ENCODE peak calls at places on chromosomes 6 and 20, in eight cellular contexts. L is CD4-positive, alpha-beta T cell; O is upper lobe of right lung; B is right lobe of liver; N is body of pancreas; X is IMR-90; H is PC-3; R is HCT116. M is an unnamed sample.

GRCh38 chr20:44460795-44461141 is 14.9 kb upstream of the TTPAL start:
- ATAC-seq in L (no peak), O (peak), B (no peak), N (peak), X (peak), H (peak), R (peak), M (no peak)

GRCh38 chr20:23654005-23654404 is 16.2 kb upstream of the CST3 start:
- ATAC-seq in L (no peak), O (no peak), B (no peak), N (no peak), X (no peak), H (no peak), R (no peak), M (no peak)

GRCh38 chr6:79804732-79805131 is 142.6 kb downstream of the ELOVL4 start:
- ATAC-seq in L (no peak), O (no peak), B (no peak), N (no peak), X (no peak), H (no peak), R (no peak), M (no peak)

GRCh38 chr6:667253-667927 is 10.5 kb upstream of the HUS1B start:
- ATAC-seq in L (no peak), O (no peak), B (no peak), N (no peak), X (no peak), H (no peak), R (no peak), M (no peak)

GRCh38 chr20:23235173-23236027 is 115.2 kb upstream of the NXT1 start:
- ATAC-seq in L (no peak), O (peak), B (peak), N (no peak), X (peak), H (peak), R (peak), M (no peak)

GRCh38 chr6:7185561-7185960 is 77.8 kb downstream of the RREB1 start:
- ATAC-seq in L (no peak), O (no peak), B (no peak), N (no peak), X (no peak), H (no peak), R (no peak), M (no peak)

GRCh38 chr20:50416269-50416863 is 93.8 kb upstream of the PTPN1 start:
- ATAC-seq in L (no peak), O (peak), B (no peak), N (no peak), X (no peak), H (no peak), R (no peak), M (no peak)

GRCh38 chr20:45322952-45323383 is 14.9 kb upstream of the MATN4 start:
- ATAC-seq in L (no peak), O (peak), B (peak), N (peak), X (peak), H (peak), R (peak), M (peak)

GRCh38 chr6:151161363-151161762 is 78.4 kb upstream of the AKAP12 start:
- ATAC-seq in L (no peak), O (no peak), B (no peak), N (no peak), X (no peak), H (no peak), R (no peak), M (no peak)

GRCh38 chr20:58903636-58904035 is 51.1 kb downstream of the GNAS start:
- ATAC-seq in L (no peak), O (no peak), B (no peak), N (no peak), X (no peak), H (no peak), R (peak), M (no peak)

GRCh38 chr6:11188161-11188915 is 44.1 kb downstream of the NEDD9 start:
- ATAC-seq in L (no peak), O (no peak), B (peak), N (peak), X (no peak), H (peak), R (no peak), M (no peak)

GRCh38 chr6:19377722-19378121 is 459.4 kb upstream of the ID4 start:
- ATAC-seq in L (no peak), O (no peak), B (no peak), N (no peak), X (no peak), H (no peak), R (no peak), M (no peak)

GRCh38 chr6:43475506-43475905 is 1.9 kb upstream of the TJAP1 start:
- ATAC-seq in L (no peak), O (no peak), B (no peak), N (no peak), X (no peak), H (no peak), R (no peak), M (no peak)

GRCh38 chr6:414447-414846 is 22.9 kb downstream of the IRF4 start:
- ATAC-seq in L (no peak), O (no peak), B (no peak), N (no peak), X (no peak), H (no peak), R (no peak), M (no peak)

GRCh38 chr6:158376650-158377081 is 64.4 kb downstream of the TULP4 start:
- ATAC-seq in L (no peak), O (no peak), B (no peak), N (peak), X (peak), H (no peak), R (no peak), M (no peak)

GRCh38 chr20:62558779-62559178 is 83.0 kb upstream of the GATA5 start:
- ATAC-seq in L (no peak), O (no peak), B (no peak), N (no peak), X (no peak), H (no peak), R (no peak), M (peak)

GRCh38 chr6:6856538-6857523 is 250.9 kb upstream of the RREB1 start:
- ATAC-seq in L (peak), O (peak), B (peak), N (peak), X (peak), H (peak), R (peak), M (peak)

GRCh38 chr6:170456886-170457698 is 96.0 kb downstream of the PSMB1 start:
- ATAC-seq in L (no peak), O (no peak), B (no peak), N (no peak), X (no peak), H (no peak), R (no peak), M (no peak)

GRCh38 chr6:52543729-52544324 is 33.0 kb downstream of the TRAM2 start:
- ATAC-seq in L (no peak), O (peak), B (peak), N (peak), X (peak), H (peak), R (peak), M (no peak)

GRCh38 chr20:63089051-63089907 is 82.5 kb upstream of the BHLHE23 start:
- ATAC-seq in L (no peak), O (no peak), B (no peak), N (no peak), X (no peak), H (peak), R (peak), M (no peak)

GRCh38 chr6:46201701-46202100 is 30.9 kb upstream of the ENPP5 start:
- ATAC-seq in L (no peak), O (no peak), B (no peak), N (no peak), X (no peak), H (no peak), R (no peak), M (no peak)

GRCh38 chr6:119449253-119450156 is 99.9 kb upstream of the MAN1A1 start:
- ATAC-seq in L (no peak), O (peak), B (peak), N (no peak), X (no peak), H (no peak), R (no peak), M (peak)

GRCh38 chr20:44537993-44538392 is 16.1 kb upstream of the SERINC3 start:
- ATAC-seq in L (no peak), O (no peak), B (no peak), N (no peak), X (peak), H (peak), R (no peak), M (peak)

GRCh38 chr6:33080127-33081089 is 4.6 kb downstream of the HLA-DPB1 start:
- ATAC-seq in L (no peak), O (peak), B (peak), N (peak), X (peak), H (no peak), R (no peak), M (peak)

GRCh38 chr6:32254761-32255211 is 30.9 kb upstream of the NOTCH4 start:
- ATAC-seq in L (no peak), O (peak), B (peak), N (peak), X (peak), H (no peak), R (peak), M (peak)

GRCh38 chr6:157620905-157621304 is 202.1 kb upstream of the SNX9 start:
- ATAC-seq in L (no peak), O (no peak), B (no peak), N (peak), X (no peak), H (peak), R (no peak), M (no peak)

GRCh38 chr6:56749632-56750151 is 107.0 kb upstream of the DST start:
- ATAC-seq in L (no peak), O (peak), B (no peak), N (no peak), X (peak), H (peak), R (peak), M (peak)

GRCh38 chr6:89711801-89712200 is 73.3 kb upstream of the LYRM2 start:
- ATAC-seq in L (no peak), O (no peak), B (no peak), N (no peak), X (no peak), H (no peak), R (no peak), M (no peak)
- H3K27ac ChIP-seq in L (no peak), O (no peak), B (no peak), N (no peak), X (no peak), H (no peak), R (no peak), M (no peak)

GRCh38 chr20:40683894-40684268 is 5.2 kb downstream of the MAFB start:
- ATAC-seq in L (no peak), O (no peak), B (no peak), N (no peak), X (no peak), H (no peak), R (no peak), M (no peak)
- TF ChIP-seq CTCF in L (no peak), O (no peak), B (no peak), N (no peak), X (no peak), H (no peak), R (no peak), M (no peak)

GRCh38 chr20:37333848-37334318 is 12.1 kb upstream of the SRC start:
- ATAC-seq in L (no peak), O (peak), B (no peak), N (no peak), X (no peak), H (no peak), R (no peak), M (no peak)
- H3K27ac ChIP-seq in L (no peak), O (no peak), B (no peak), N (no peak), X (no peak), H (no peak), R (no peak), M (no peak)

GRCh38 chr6:112282217-112282616 is 27.9 kb upstream of the LAMA4 start:
- ATAC-seq in L (no peak), O (peak), B (peak), N (peak), X (peak), H (peak), R (peak), M (peak)
- TF ChIP-seq CTCF in L (no peak), O (peak), B (no peak), N (no peak), X (peak), H (peak), R (no peak), M (peak)

DNA sequence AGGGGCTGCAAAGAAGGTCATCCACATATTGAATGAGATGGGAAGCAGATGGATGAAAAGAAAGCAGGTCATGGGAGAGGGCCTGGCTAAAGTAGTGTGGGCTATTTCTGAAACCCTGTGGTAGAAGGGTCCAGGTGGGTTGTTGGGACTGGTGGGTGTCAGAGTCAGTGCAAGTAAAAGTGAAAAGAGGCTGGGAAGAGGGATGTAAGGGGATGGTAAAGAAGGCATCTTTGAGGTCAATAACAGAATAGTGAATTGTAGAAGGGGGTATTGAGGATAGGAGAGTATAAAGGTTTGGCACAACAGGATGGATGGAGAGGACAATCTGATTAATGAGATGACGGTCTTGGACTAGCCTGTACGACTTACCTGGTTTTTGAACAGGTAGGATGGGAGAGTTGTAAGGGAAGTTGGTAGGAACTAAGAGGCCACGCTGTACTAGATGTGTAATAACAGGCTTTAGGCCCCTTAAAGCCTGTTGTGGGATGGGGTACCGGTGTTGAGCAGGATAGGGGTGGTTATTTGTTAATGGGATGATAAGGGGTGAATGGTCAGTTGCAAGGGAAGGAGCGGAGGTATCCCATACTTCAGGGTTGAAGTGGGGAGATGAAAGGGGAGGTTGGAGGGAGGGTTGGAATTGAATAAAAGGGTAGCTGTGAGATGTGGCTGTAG is 748.9 kb upstream of the ADGRB3 start:
- ATAC-seq in L (no peak), O (no peak), B (no peak), N (no peak), X (no peak), H (no peak), R (no peak), M (peak)
- H3K27ac ChIP-seq in L (no peak), O (no peak), B (no peak), N (no peak), X (no peak), H (no peak), R (no peak), M (no peak)

DNA sequence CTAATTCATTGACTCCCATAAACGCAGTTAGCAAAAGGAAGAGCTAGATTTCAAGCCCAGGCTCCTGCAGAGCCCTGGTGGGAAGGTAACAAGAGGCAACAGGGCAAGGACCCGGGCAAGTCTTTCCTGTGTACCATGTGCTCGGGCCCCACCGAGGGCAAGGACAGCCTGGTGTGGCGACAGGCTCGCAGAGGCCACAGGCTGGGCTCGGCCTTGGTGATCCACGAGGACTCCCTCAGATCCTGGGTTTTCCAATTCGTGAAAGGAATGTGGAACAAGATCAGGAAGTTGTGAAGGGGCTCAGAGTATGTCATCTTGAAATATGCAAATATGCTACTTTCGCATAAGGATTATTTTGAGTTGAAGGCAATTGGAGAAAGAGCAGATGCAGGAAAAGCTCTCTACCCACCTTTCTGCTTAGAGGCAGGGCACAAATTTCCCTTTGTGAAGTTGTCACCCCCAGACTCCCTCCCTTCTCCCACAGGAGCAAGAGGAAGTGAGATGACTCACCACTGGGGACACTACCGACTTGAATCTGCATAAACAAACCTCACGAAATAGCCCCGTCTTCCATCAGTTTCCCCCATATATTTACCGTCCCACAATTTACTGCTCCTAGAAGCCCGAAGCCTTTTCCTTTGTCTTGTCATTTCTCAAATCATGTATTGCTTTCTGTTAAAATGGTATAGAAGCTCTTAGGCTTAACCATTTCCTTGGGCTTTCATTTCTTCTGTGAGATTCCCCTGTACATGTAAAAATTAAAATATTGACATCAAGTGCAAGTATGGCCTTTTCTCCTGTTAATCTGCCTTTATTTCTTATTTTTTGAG is 79.0 kb downstream of the PSMG4 start:
- ATAC-seq in L (no peak), O (peak), B (no peak), N (no peak), X (peak), H (peak), R (peak), M (no peak)
- TF ChIP-seq CTCF in L (no peak), O (peak), B (no peak), N (no peak), X (no peak), H (peak), R (peak), M (no peak)

GRCh38 chr20:4585758-4586157 is 136.0 kb upstream of the PRND start:
- ATAC-seq in L (no peak), O (no peak), B (no peak), N (no peak), X (no peak), H (no peak), R (no peak), M (no peak)
- H3K27ac ChIP-seq in L (no peak), O (no peak), B (no peak), N (no peak), X (no peak), H (no peak), R (no peak), M (no peak)